ENCODE peak calls at places on chromosomes 1 and 21, in four cellular contexts. G is brain microvascular endothelial cell, Q is fibroblast of lung, C is body of pancreas. F is an unnamed sample.

GRCh38 chr1:155912056-155912536 is 947 bp upstream of the RIT1 start:
- DNase-seq in Q (no peak), G (no peak), C (no peak), F (no peak)

GRCh38 chr1:156901590-156901900 is 8.0 kb downstream of the PEAR1 start:
- DNase-seq in Q (no peak), C (no peak), G (no peak), F (no peak)

GRCh38 chr1:56424744-56425493 is 154.4 kb downstream of the PLPP3 start:
- DNase-seq in G (peak; percentile 70), C (peak; percentile 67), Q (peak; percentile 62), F (peak; percentile 36)

GRCh38 chr1:228542981-228543380 is 55.8 kb downstream of the RNF187 start:
- DNase-seq in Q (no peak), C (no peak), G (no peak), F (no peak)

GRCh38 chr1:202162418-202163280 is 2.2 kb upstream of the PTPN7 start:
- DNase-seq in G (no peak), C (no peak), Q (no peak), F (no peak)

GRCh38 chr1:47871799-47872353 is 125.3 kb downstream of the TRABD2B start:
- DNase-seq in C (peak; percentile 31), G (peak; percentile 2), Q (no peak), F (no peak)

GRCh38 chr21:25960423-25960822 is 210.1 kb downstream of the APP start:
- DNase-seq in C (no peak), Q (no peak), G (no peak), F (no peak)

GRCh38 chr1:108814343-108815125 is 42.4 kb downstream of the AKNAD1 start:
- DNase-seq in C (no peak), G (no peak), Q (peak; percentile 94), F (no peak)

GRCh38 chr21:9837946-9838801 is 683.2 kb upstream of the TPTE start:
- DNase-seq in Q (no peak), G (no peak), C (no peak), F (no peak)

GRCh38 chr1:27342391-27342777 is 562 bp downstream of the SYTL1 start:
- DNase-seq in G (no peak), C (no peak), Q (no peak), F (no peak)

GRCh38 chr1:106049595-106049994 is 1006.9 kb upstream of the PRMT6 start:
- DNase-seq in G (no peak), C (no peak), Q (no peak), F (no peak)

GRCh38 chr1:20192364-20192763 is 6.0 kb upstream of the PLA2G2C start:
- DNase-seq in C (no peak), G (no peak), Q (peak; percentile 62), F (no peak)

GRCh38 chr1:18256318-18257235 is 149.0 kb downstream of the IGSF21 start:
- DNase-seq in G (peak; percentile 13), C (peak; percentile 50), Q (peak; percentile 2), F (no peak)

GRCh38 chr1:82124987-82125638 is 324.4 kb downstream of the ADGRL2 start:
- DNase-seq in Q (no peak), G (no peak), C (no peak), F (no peak)

GRCh38 chr1:230091473-230092231 is 24.6 kb downstream of the GALNT2 start:
- DNase-seq in Q (no peak), G (no peak), C (no peak), F (no peak)

GRCh38 chr1:172823534-172823933 is 164.6 kb downstream of the FASLG start:
- DNase-seq in C (no peak), G (peak; percentile 52), Q (peak; percentile 39), F (peak; percentile 91)

GRCh38 chr1:45522324-45523104 is 830 bp upstream of the PRDX1 start:
- DNase-seq in C (no peak), Q (no peak), G (peak; percentile 40), F (no peak)

GRCh38 chr21:15406791-15407190 is 323.0 kb upstream of the USP25 start:
- DNase-seq in Q (no peak), G (no peak), C (peak; percentile 14), F (no peak)

GRCh38 chr1:93734999-93735398 is 53.4 kb upstream of the BCAR3 start:
- DNase-seq in C (no peak), Q (no peak), G (no peak), F (no peak)

GRCh38 chr21:38910390-38911008 is 104.8 kb downstream of the ETS2 start:
- DNase-seq in Q (no peak), C (peak; percentile 46), G (no peak), F (no peak)

GRCh38 chr21:36211660-36212512 is 55.3 kb downstream of the DOP1B start:
- DNase-seq in G (peak; percentile 62), Q (peak; percentile 85), C (no peak), F (peak; percentile 62)

GRCh38 chr1:51877434-51878306 is 857 bp downstream of the NRDC start:
- DNase-seq in G (peak; percentile 22), Q (peak; percentile 38), C (peak; percentile 25), F (no peak)

GRCh38 chr1:27152829-27153548 is 1.9 kb downstream of the SLC9A1 start:
- DNase-seq in G (no peak), C (no peak), Q (peak; percentile 19), F (no peak)

GRCh38 chr1:57411262-57411661 is 12.6 kb downstream of the DAB1 start:
- DNase-seq in G (no peak), Q (peak; percentile 46), C (no peak), F (peak; percentile 28)

GRCh38 chr1:19342077-19342775 is 30.1 kb downstream of the SLC66A1 start:
- DNase-seq in Q (peak; percentile 34), G (no peak), C (no peak), F (no peak)

GRCh38 chr1:161091796-161092507 is 2.6 kb upstream of the NECTIN4 start:
- DNase-seq in C (no peak), Q (no peak), G (no peak), F (no peak)

GRCh38 chr21:42641311-42642218 is 11.9 kb upstream of the PDE9A start:
- DNase-seq in C (no peak), Q (peak; percentile 12), G (no peak), F (peak; percentile 11)

GRCh38 chr21:33042812-33043211 is 17.1 kb downstream of the OLIG2 start:
- DNase-seq in C (no peak), Q (peak; percentile 93), G (peak; percentile 92), F (peak; percentile 92)

GRCh38 chr1:3914911-3915310 is 14.8 kb upstream of the C1orf174 start:
- DNase-seq in G (no peak), Q (no peak), C (no peak), F (no peak)

GRCh38 chr1:1114431-1114830 is 1.5 kb downstream of the C1orf159 start:
- DNase-seq in G (no peak), Q (no peak), C (no peak), F (no peak)

GRCh38 chr1:63951076-63951946 is 177.5 kb downstream of the ROR1 start:
- DNase-seq in Q (no peak), G (peak; percentile 87), C (no peak), F (no peak)

GRCh38 chr1:4768553-4768952 is 114.1 kb downstream of the AJAP1 start:
- DNase-seq in G (no peak), Q (no peak), C (no peak), F (no peak)

GRCh38 chr1:59146056-59146455 is 150.8 kb upstream of the FGGY start:
- DNase-seq in Q (no peak), G (no peak), C (no peak), F (no peak)

GRCh38 chr1:245045087-245045881 is 109.5 kb upstream of the KIF26B start:
- DNase-seq in C (peak; percentile 63), Q (peak; percentile 21), G (no peak), F (no peak)

GRCh38 chr1:32362474-32363313 is at the start of the genes FAM229A and TSSK3:
- DNase-seq in C (no peak), Q (no peak), G (no peak), F (no peak)
- H3K4me3 ChIP-seq in C (no peak within 1 kb of the TSS), Q (no peak within 1 kb of the TSS), G (peak within 1 kb of the TSS; percentile 47), F (peak within 1 kb of the TSS; percentile 48)

GRCh38 chr1:53326598-53327182 is 1.2 kb downstream of the LRP8 start:
- DNase-seq in G (peak; percentile 2), C (peak; percentile 35), Q (no peak), F (no peak)
- H3K4me3 ChIP-seq in G (peak overlapping the region; percentile 77), C (peak overlapping the region; percentile 47), Q (peak overlapping the region; percentile 85), F (peak overlapping the region; percentile 85)

DNA sequence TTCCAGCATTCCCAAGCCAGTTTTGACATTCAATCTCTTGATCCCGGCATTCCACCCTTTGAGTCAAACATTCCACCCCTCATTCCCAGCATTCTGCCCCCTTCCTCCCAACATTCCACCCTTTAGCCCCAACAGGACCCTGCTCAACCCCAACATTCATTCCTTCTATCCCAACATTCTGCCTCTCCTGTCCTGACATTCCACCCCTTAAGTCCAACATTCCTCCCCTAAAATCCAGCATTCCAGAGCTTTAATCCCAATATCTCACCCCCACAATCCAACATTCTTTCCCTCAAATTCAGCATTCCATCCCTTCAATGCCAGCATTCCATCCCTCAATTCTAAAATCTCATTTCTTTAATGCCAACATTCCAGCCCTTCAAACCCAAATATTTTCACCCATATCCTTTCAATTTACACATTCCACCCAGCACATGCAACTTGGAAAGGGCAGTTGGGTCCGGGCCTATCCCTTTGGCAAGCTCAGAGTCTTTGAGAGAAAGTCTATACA is 22.9 kb downstream of the DDX20 start:
- DNase-seq in G (no peak), Q (no peak), C (no peak), F (no peak)
- H3K4me3 ChIP-seq in G (no peak overlapping the region), Q (no peak overlapping the region), C (no peak overlapping the region), F (no peak overlapping the region)

DNA sequence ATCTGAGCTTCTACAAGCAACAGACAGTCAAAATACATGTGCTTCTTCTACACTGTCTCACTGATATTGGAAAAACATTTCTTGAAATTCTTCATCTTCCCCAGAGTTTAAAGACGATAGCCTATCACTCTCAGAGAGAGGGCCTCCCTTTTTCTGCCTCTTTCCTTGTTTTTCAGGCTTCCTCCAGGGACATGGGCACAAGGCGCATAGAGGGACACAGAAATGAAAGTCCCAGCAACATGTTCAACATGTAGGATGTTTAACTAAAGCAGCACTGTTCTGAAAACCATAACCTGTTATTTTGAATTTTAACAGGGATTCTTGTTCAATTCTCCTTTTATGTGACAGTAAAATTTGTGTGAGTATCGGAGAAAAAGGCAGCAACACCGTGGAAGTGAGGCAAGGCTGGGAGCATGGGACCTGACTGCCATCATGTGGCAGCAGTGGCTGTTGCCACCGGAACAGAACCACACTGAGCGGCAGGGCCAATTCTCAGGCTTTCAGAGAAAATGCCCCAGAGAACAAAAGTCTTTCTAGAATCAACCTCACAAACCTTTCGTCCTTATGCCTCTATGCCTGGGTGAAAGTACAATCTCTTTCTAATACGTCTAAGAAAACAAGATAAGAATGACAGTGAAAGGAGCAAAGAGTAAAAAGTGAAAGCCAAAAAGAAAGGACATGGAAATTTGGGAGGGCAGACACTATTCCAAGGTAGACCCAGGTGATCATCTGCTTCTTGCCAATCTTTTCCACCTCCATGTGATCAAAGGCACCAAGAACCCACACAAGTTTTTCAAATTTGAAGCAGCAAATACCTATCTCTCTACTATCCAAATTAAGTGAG is 54.5 kb downstream of the PCNX2 start:
- DNase-seq in Q (peak; percentile 64), G (peak; percentile 56), C (peak; percentile 65), F (no peak)
- H3K4me3 ChIP-seq in Q (no peak overlapping the region), G (no peak overlapping the region), C (no peak overlapping the region), F (no peak overlapping the region)

DNA sequence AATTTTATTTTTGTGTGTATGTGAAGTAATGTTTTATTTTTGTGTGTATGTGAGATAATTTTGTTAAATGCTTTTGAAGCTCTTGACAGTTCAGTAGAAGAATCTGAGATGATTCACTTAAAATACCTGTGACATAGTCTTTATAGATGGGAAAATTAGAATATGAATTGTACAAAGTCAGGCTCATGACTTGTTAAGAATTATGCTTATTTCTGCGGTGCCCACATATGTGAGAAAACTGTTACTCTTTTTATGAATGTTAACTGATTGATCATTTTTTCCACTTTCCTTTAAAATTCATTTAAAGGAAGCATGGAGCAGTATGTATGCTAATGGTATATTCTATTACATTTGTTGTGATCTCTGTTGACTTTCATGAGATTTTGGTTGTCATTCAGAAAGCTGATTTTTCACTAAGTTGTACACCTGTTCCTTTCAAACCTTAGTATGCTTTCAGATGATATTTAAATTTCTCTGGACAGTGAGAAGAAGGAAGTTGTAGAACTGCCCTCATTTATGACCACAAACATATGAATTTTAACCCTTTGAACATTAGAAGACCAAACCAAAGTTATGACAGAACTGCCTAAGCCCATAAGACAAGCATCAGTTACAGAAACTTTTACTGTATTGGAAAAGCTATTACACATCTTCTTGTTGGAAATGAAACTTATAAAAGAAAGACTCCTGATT is 110.1 kb downstream of the POU2F1 start:
- DNase-seq in G (no peak), Q (no peak), C (no peak), F (no peak)
- H3K4me3 ChIP-seq in G (no peak overlapping the region), Q (no peak overlapping the region), C (no peak overlapping the region), F (no peak overlapping the region)

F was measured in skeletal muscle cell.